ENCODE peak calls at places on chromosome X, in seven cellular contexts. One of them, this sample, is unnamed.

GRCh38 chrX:71378752-71379151 is 12.6 kb downstream of the TAF1 start:
- DNase-seq in esophagus squamous epithelium: no peak
- DNase-seq in right lobe of liver: no peak
- DNase-seq in GM12891: no peak
- DNase-seq in heart left ventricle: no peak
- DNase-seq in stomach: no peak
- DNase-seq in K562: no peak
- DNase-seq in this sample: no peak

GRCh38 chrX:7828594-7828993 is 14.4 kb upstream of the VCX start:
- DNase-seq in right lobe of liver: no peak
- DNase-seq in stomach: no peak
- DNase-seq in K562: no peak
- DNase-seq in esophagus squamous epithelium: no peak
- DNase-seq in GM12891: no peak
- DNase-seq in heart left ventricle: no peak
- DNase-seq in this sample: peak; percentile 48

GRCh38 chrX:153828308-153828707 is 2.0 kb downstream of the PDZD4 start:
- DNase-seq in K562: no peak
- DNase-seq in right lobe of liver: no peak
- DNase-seq in esophagus squamous epithelium: no peak
- DNase-seq in heart left ventricle: no peak
- DNase-seq in GM12891: no peak
- DNase-seq in stomach: no peak
- DNase-seq in this sample: no peak

GRCh38 chrX:153348421-153348820 is 14.5 kb downstream of the ZNF275 start:
- DNase-seq in heart left ventricle: no peak
- DNase-seq in GM12891: no peak
- DNase-seq in stomach: no peak
- DNase-seq in right lobe of liver: no peak
- DNase-seq in K562: no peak
- DNase-seq in esophagus squamous epithelium: no peak
- DNase-seq in this sample: no peak

GRCh38 chrX:94662665-94663064 is 988.7 kb downstream of the FAM133A start:
- DNase-seq in GM12891: no peak
- DNase-seq in esophagus squamous epithelium: no peak
- DNase-seq in right lobe of liver: no peak
- DNase-seq in K562: no peak
- DNase-seq in heart left ventricle: no peak
- DNase-seq in stomach: no peak
- DNase-seq in this sample: peak; percentile 1

GRCh38 chrX:44884944-44885343 is 12.0 kb downstream of the KDM6A start:
- DNase-seq in esophagus squamous epithelium: no peak
- DNase-seq in right lobe of liver: no peak
- DNase-seq in stomach: no peak
- DNase-seq in K562: no peak
- DNase-seq in GM12891: no peak
- DNase-seq in heart left ventricle: no peak
- DNase-seq in this sample: no peak

GRCh38 chrX:23434356-23434884 is 99.8 kb downstream of the PTCHD1 start:
- DNase-seq in right lobe of liver: no peak
- DNase-seq in stomach: peak; percentile 84
- DNase-seq in esophagus squamous epithelium: no peak
- DNase-seq in GM12891: no peak
- DNase-seq in K562: no peak
- DNase-seq in heart left ventricle: peak; percentile 84
- DNase-seq in this sample: no peak

GRCh38 chrX:40637687-40638086 is 9.7 kb downstream of the CXorf38 start:
- DNase-seq in K562: no peak
- DNase-seq in heart left ventricle: no peak
- DNase-seq in stomach: no peak
- DNase-seq in esophagus squamous epithelium: no peak
- DNase-seq in GM12891: no peak
- DNase-seq in right lobe of liver: no peak
- DNase-seq in this sample: no peak

GRCh38 chrX:41148553-41148952 is 63.3 kb downstream of the USP9X start:
- DNase-seq in esophagus squamous epithelium: no peak
- DNase-seq in GM12891: no peak
- DNase-seq in K562: no peak
- DNase-seq in right lobe of liver: no peak
- DNase-seq in heart left ventricle: no peak
- DNase-seq in stomach: no peak
- DNase-seq in this sample: no peak

GRCh38 chrX:148629435-148629834 is 129.0 kb downstream of the AFF2 start:
- DNase-seq in heart left ventricle: no peak
- DNase-seq in K562: no peak
- DNase-seq in right lobe of liver: no peak
- DNase-seq in GM12891: no peak
- DNase-seq in stomach: no peak
- DNase-seq in esophagus squamous epithelium: no peak
- DNase-seq in this sample: no peak

GRCh38 chrX:41722816-41723215 is 1.2 kb upstream of the GPR82 start:
- DNase-seq in right lobe of liver: no peak
- DNase-seq in GM12891: no peak
- DNase-seq in esophagus squamous epithelium: no peak
- DNase-seq in heart left ventricle: no peak
- DNase-seq in stomach: no peak
- DNase-seq in K562: no peak
- DNase-seq in this sample: no peak

GRCh38 chrX:105120460-105120859 is 100.0 kb downstream of the TEX13A start:
- DNase-seq in heart left ventricle: no peak
- DNase-seq in stomach: no peak
- DNase-seq in esophagus squamous epithelium: no peak
- DNase-seq in GM12891: no peak
- DNase-seq in K562: no peak
- DNase-seq in right lobe of liver: no peak
- DNase-seq in this sample: peak; percentile 1

GRCh38 chrX:24110049-24110448 is 39.5 kb upstream of the ZFX start:
- DNase-seq in stomach: no peak
- DNase-seq in GM12891: no peak
- DNase-seq in right lobe of liver: no peak
- DNase-seq in esophagus squamous epithelium: no peak
- DNase-seq in heart left ventricle: no peak
- DNase-seq in K562: no peak
- DNase-seq in this sample: no peak

GRCh38 chrX:1493317-1493856 is 40.7 kb upstream of the ASMTL start:
- DNase-seq in GM12891: no peak
- DNase-seq in esophagus squamous epithelium: no peak
- DNase-seq in stomach: no peak
- DNase-seq in heart left ventricle: no peak
- DNase-seq in K562: no peak
- DNase-seq in right lobe of liver: no peak
- DNase-seq in this sample: no peak

GRCh38 chrX:9374537-9374936 is 90.3 kb upstream of the TBL1X start:
- DNase-seq in heart left ventricle: no peak
- DNase-seq in K562: no peak
- DNase-seq in GM12891: no peak
- DNase-seq in esophagus squamous epithelium: no peak
- DNase-seq in right lobe of liver: peak; percentile 47
- DNase-seq in stomach: peak; percentile 52
- DNase-seq in this sample: no peak

GRCh38 chrX:19673334-19674040 is 158.2 kb upstream of the MAP3K15 start:
- DNase-seq in esophagus squamous epithelium: no peak
- DNase-seq in right lobe of liver: peak; percentile 54
- DNase-seq in K562: no peak
- DNase-seq in heart left ventricle: peak; percentile 69
- DNase-seq in GM12891: no peak
- DNase-seq in stomach: peak; percentile 49
- DNase-seq in this sample: peak; percentile 57

GRCh38 chrX:134183665-134184064 is 53.3 kb upstream of the CCDC160 start:
- DNase-seq in GM12891: no peak
- DNase-seq in heart left ventricle: no peak
- DNase-seq in right lobe of liver: no peak
- DNase-seq in esophagus squamous epithelium: no peak
- DNase-seq in K562: no peak
- DNase-seq in stomach: no peak
- DNase-seq in this sample: no peak

GRCh38 chrX:13009256-13009655 is 34.3 kb downstream of the TMSB4X start:
- DNase-seq in stomach: no peak
- DNase-seq in heart left ventricle: no peak
- DNase-seq in esophagus squamous epithelium: no peak
- DNase-seq in right lobe of liver: no peak
- DNase-seq in K562: no peak
- DNase-seq in GM12891: no peak
- DNase-seq in this sample: no peak

GRCh38 chrX:8244301-8244700 is 73.2 kb upstream of the VCX2 start:
- DNase-seq in heart left ventricle: no peak
- DNase-seq in K562: no peak
- DNase-seq in right lobe of liver: no peak
- DNase-seq in stomach: no peak
- DNase-seq in esophagus squamous epithelium: no peak
- DNase-seq in GM12891: no peak
- DNase-seq in this sample: no peak

GRCh38 chrX:55907968-55908607 is 190.5 kb downstream of the RRAGB start:
- DNase-seq in heart left ventricle: peak; percentile 67
- DNase-seq in K562: peak; percentile 30
- DNase-seq in right lobe of liver: no peak
- DNase-seq in GM12891: peak; percentile 19
- DNase-seq in esophagus squamous epithelium: no peak
- DNase-seq in stomach: peak; percentile 58
- DNase-seq in this sample: no peak

GRCh38 chrX:12999422-12999821 is 24.5 kb downstream of the TMSB4X start:
- DNase-seq in heart left ventricle: no peak
- DNase-seq in GM12891: no peak
- DNase-seq in stomach: no peak
- DNase-seq in right lobe of liver: no peak
- DNase-seq in K562: no peak
- DNase-seq in esophagus squamous epithelium: no peak
- DNase-seq in this sample: peak; percentile 54

GRCh38 chrX:6052111-6052745 is 176.4 kb downstream of the NLGN4X start:
- DNase-seq in right lobe of liver: no peak
- DNase-seq in K562: no peak
- DNase-seq in stomach: no peak
- DNase-seq in heart left ventricle: no peak
- DNase-seq in GM12891: no peak
- DNase-seq in esophagus squamous epithelium: no peak
- DNase-seq in this sample: no peak

GRCh38 chrX:123169247-123169901 is 14.7 kb upstream of the GRIA3 start:
- DNase-seq in stomach: no peak
- DNase-seq in right lobe of liver: no peak
- DNase-seq in GM12891: no peak
- DNase-seq in K562: no peak
- DNase-seq in esophagus squamous epithelium: no peak
- DNase-seq in heart left ventricle: no peak
- DNase-seq in this sample: no peak

GRCh38 chrX:54043696-54044125 is 562 bp downstream of the PHF8 start:
- DNase-seq in GM12891: peak; percentile 14
- DNase-seq in stomach: peak; percentile 34
- DNase-seq in heart left ventricle: peak; percentile 74
- DNase-seq in K562: peak; percentile 33
- DNase-seq in right lobe of liver: no peak
- DNase-seq in esophagus squamous epithelium: no peak
- DNase-seq in this sample: peak; percentile 58
- TF ChIP-seq POLR2A in GM12891: no peak
- TF ChIP-seq POLR2A in stomach: no peak
- TF ChIP-seq POLR2A in heart left ventricle: no peak
- TF ChIP-seq POLR2A in K562: no peak
- TF ChIP-seq POLR2A in right lobe of liver: no peak
- TF ChIP-seq POLR2A in esophagus squamous epithelium: no peak
- TF ChIP-seq POLR2A in this sample: no peak

DNA sequence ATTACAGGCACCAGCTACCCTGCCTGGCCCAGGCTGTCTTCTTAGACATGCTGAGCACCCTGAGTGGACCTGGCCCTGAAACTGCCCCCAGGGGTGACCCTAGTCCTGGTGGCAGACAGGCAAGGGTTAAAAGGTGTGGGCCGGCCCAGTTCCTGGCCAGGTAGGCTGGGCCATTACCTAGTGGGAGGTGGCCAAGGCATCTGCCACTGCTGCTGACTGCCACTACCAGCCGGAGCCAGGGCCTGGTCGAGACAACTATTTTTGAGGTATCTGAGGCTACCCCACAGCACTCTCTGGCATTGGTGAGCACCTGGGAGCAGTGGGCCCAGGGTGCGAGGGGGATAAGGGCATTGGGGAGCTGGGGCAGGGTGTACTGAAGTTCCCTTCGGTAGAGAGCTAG is at the start of gene CCDC120:
- DNase-seq in K562: no peak
- DNase-seq in right lobe of liver: no peak
- DNase-seq in esophagus squamous epithelium: no peak
- DNase-seq in stomach: peak; percentile 60
- DNase-seq in GM12891: no peak
- DNase-seq in heart left ventricle: no peak
- DNase-seq in this sample: no peak
- TF ChIP-seq POLR2A in K562: no peak
- TF ChIP-seq POLR2A in right lobe of liver: peak; percentile 34
- TF ChIP-seq POLR2A in esophagus squamous epithelium: peak; percentile 47
- TF ChIP-seq POLR2A in stomach: no peak
- TF ChIP-seq POLR2A in GM12891: no peak
- TF ChIP-seq POLR2A in heart left ventricle: no peak
- TF ChIP-seq POLR2A in this sample: no peak

DNA sequence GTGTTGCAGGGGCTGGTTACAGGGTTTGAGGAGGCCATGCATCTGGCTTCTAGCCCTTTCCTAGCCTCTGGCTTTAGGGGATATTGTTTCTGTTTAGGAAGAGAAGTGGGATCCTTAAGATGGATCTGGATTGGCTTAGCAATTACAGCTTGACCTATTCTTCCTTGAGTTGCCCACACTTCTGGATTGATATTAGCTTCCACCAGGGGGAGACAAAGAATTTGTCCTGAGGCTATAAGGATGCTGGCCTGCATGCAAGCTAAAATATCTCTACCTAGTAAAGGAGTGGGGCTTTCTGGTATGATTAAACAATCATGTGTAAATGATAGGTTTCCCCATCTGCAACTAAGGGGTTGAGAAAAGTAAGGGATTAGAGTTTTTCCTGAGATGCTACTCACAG is 117.2 kb downstream of the TEX13C start:
- DNase-seq in GM12891: no peak
- DNase-seq in stomach: no peak
- DNase-seq in K562: peak; percentile 8
- DNase-seq in heart left ventricle: no peak
- DNase-seq in esophagus squamous epithelium: no peak
- DNase-seq in right lobe of liver: no peak
- DNase-seq in this sample: peak; percentile 34
- TF ChIP-seq POLR2A in GM12891: no peak
- TF ChIP-seq POLR2A in stomach: no peak
- TF ChIP-seq POLR2A in K562: no peak
- TF ChIP-seq POLR2A in heart left ventricle: no peak
- TF ChIP-seq POLR2A in esophagus squamous epithelium: no peak
- TF ChIP-seq POLR2A in right lobe of liver: no peak
- TF ChIP-seq POLR2A in this sample: no peak

DNA sequence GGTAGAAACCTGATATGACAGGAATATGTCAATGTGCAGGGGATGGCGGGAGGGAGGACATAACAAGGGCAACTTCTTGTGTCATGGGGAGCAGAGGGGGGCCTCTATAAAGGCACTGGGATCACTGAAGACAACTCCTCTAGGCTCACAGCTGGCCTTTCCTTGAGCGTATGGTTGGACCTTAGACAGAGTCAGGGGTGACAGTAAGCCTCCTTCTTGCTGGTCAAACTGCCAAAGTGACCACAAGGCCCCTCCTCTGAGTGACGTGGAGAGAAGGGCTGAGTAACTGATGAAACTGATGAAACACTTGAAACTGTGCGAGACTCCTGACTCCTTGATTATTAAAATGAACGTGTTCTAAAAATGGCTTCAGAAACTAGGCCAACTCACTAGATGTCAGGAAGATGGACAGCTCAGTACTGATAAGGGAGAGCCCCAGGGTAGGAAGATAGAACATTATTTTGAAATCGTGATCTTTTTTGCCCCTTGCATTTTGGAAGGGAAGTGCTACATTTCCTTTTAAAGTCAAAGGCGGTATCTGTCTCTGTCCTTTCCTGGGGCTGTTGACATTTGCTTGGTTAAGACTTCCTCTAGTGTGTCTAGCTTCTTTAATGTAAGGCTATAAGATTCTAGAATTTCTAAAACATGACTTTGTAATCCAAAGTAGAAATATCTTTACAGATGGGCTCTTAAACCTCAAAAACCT is 1.6 kb downstream of the RAB33A start:
- DNase-seq in K562: peak; percentile 86
- DNase-seq in esophagus squamous epithelium: no peak
- DNase-seq in right lobe of liver: no peak
- DNase-seq in GM12891: no peak
- DNase-seq in stomach: no peak
- DNase-seq in heart left ventricle: no peak
- DNase-seq in this sample: peak; percentile 89
- TF ChIP-seq POLR2A in K562: peak; percentile 61
- TF ChIP-seq POLR2A in esophagus squamous epithelium: peak; percentile 49
- TF ChIP-seq POLR2A in right lobe of liver: no peak
- TF ChIP-seq POLR2A in GM12891: no peak
- TF ChIP-seq POLR2A in stomach: no peak
- TF ChIP-seq POLR2A in heart left ventricle: no peak
- TF ChIP-seq POLR2A in this sample: peak; percentile 50